ENCODE peak calls at places on chromosomes 6 and 20, in four cellular contexts. X is upper lobe of right lung; J is tibial artery; K is CD8-positive, alpha-beta T cell. S is an unnamed sample.

GRCh38 chr20:57092112-57092899 is 174.1 kb downstream of the BMP7 start:
- DNase-seq in X (peak), J (no peak), K (peak), S (no peak)

GRCh38 chr20:64160536-64161495 is 3.4 kb upstream of the MYT1 start:
- DNase-seq in J (no peak), K (no peak), X (no peak), S (no peak)

GRCh38 chr20:33279261-33279910 is 3.6 kb upstream of the BPIFB1 start:
- DNase-seq in K (no peak), X (no peak), J (no peak), S (peak)

GRCh38 chr6:77650098-77650663 is 2.7 kb upstream of the MEI4 start:
- DNase-seq in J (no peak), X (peak), K (no peak), S (peak)

GRCh38 chr6:24397631-24398030 is 5.1 kb upstream of the MRS2 start:
- DNase-seq in K (no peak), X (no peak), J (no peak), S (no peak)

GRCh38 chr20:52972190-52972937 is at the start of gene TSHZ2:
- DNase-seq in K (no peak), X (no peak), J (peak), S (no peak)

GRCh38 chr6:43083041-43083669 is 7.0 kb downstream of the PTK7 start:
- DNase-seq in J (no peak), X (no peak), K (no peak), S (no peak)

GRCh38 chr6:125201961-125202729 is 48.6 kb downstream of the TPD52L1 start:
- DNase-seq in X (peak), K (no peak), J (peak), S (no peak)

GRCh38 chr20:51938557-51939324 is 136.4 kb upstream of the SALL4 start:
- DNase-seq in J (no peak), X (no peak), K (no peak), S (no peak)

GRCh38 chr6:108133594-108134179 is 32.1 kb upstream of the NR2E1 start:
- DNase-seq in K (no peak), J (peak), X (peak), S (no peak)

GRCh38 chr20:36866681-36867485 is 9.1 kb upstream of the TLDC2 start:
- DNase-seq in X (no peak), K (no peak), J (no peak), S (no peak)
- H3K27ac ChIP-seq in X (peak), K (no peak), J (no peak), S (peak)

DNA sequence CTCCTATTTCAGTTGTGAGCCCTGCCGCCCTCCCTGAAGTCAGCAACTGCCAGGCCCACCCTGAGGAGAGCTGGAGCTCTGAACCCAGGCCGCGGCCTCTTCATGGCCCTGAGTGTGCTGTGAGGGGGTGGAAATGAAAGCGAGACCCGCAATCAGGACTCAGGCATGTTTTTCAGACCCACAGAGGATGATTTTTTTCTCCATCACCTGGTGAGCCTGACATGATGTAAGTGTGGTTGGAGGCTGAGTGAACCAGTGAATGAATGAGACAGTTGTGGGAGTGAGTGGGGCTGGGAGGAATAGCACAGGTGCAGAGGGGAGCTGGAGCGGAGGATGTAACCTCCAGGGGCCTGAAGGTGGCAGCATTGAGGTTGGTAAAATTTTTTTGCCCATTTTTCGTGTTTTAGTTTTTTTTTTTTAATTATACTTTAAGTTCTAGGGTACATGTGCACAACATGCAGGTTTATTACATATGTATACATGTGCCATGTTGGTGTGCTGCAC is 18.3 kb downstream of the RAET1L start:
- DNase-seq in K (no peak), X (no peak), J (no peak), S (no peak)
- TF ChIP-seq CTCF in K (peak), X (peak), J (peak), S (no peak)

DNA sequence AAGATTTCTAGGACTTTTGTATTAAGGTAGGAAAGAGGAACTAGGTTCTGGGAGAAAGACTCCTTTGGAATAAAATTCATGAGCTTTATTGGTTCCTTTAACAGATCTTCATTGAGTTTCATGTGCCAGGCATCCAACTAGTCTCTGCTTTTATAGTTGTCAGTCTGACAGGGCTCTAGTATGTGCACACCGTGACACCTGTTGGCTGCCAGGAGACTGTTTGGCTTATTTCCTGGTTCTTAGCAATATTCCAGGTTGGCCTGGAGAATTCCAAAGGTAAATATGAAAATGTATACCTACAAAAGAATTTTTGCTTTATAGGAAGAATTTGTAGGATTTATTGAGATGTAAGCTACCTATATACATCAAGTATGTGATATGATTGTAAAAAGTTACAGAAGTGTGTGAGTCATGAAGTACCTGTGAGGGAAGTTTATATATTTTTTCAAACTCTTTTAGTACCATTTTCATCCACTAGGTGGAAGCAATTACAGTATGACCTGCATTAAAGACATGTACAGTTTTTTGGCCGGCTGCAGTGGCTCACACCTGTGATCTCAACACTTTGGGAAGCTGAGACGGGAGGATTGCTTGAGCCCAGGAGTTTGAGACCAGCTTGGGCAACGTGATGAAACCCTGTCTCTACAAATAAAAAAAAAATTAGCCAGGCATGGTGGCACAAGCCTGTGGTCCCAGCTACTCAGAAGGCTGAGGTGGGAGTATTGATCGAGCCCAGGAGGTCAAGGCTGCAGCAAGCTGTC is 35.2 kb downstream of the NDUFAF5 start:
- DNase-seq in X (no peak), J (no peak), K (no peak), S (no peak)
- H3K27ac ChIP-seq in X (no peak), J (no peak), K (no peak), S (no peak)

GRCh38 chr20:25338112-25339023 is 52.3 kb downstream of the ABHD12 start:
- DNase-seq in X (no peak), J (no peak), K (no peak), S (no peak)

GRCh38 chr20:25339608-25340007 is 51.0 kb downstream of the ABHD12 start:
- DNase-seq in K (no peak), X (no peak), J (no peak), S (no peak)

GRCh38 chr20:25341716-25342680 is 48.6 kb downstream of the ABHD12 start:
- DNase-seq in K (no peak), J (no peak), X (no peak), S (no peak)

GRCh38 chr20:25340380-25340779 is 50.3 kb downstream of the ABHD12 start:
- DNase-seq in X (no peak), K (no peak), J (no peak), S (no peak)

GRCh38 chr20:25336561-25337422 is 53.8 kb downstream of the ABHD12 start:
- DNase-seq in J (no peak), K (no peak), X (no peak), S (no peak)
- TF ChIP-seq CTCF in J (peak), K (no peak), X (peak), S (no peak)